ENCODE peak calls at places on chromosome 2, in four cellular contexts. J is occipital lobe, X is AG10803, W is GM12891. I is an unnamed sample.

GRCh38 chr2:173327421-173327820 is 27.3 kb upstream of the CDCA7 start:
- DNase-seq in J (no peak), X (no peak), W (no peak), I (no peak)

GRCh38 chr2:43824951-43825493 is 13.6 kb downstream of the ABCG5 start:
- DNase-seq in J (no peak), X (no peak), W (no peak), I (no peak)

GRCh38 chr2:229408356-229408755 is 137.3 kb upstream of the PID1 start:
- DNase-seq in J (no peak), X (peak; percentile 95), W (no peak), I (no peak)

GRCh38 chr2:9231291-9232165 is 24.9 kb downstream of the ASAP2 start:
- DNase-seq in J (no peak), X (no peak), W (no peak), I (no peak)

GRCh38 chr2:37713258-37713700 is 41.8 kb upstream of the CDC42EP3 start:
- DNase-seq in J (no peak), X (peak; percentile 96), W (no peak), I (no peak)

GRCh38 chr2:112926707-112927106 is 15.7 kb downstream of the IL37 start:
- DNase-seq in J (no peak), X (no peak), W (no peak), I (no peak)

GRCh38 chr2:68458962-68459361 is 8.1 kb downstream of the FBXO48 start:
- DNase-seq in J (no peak), X (peak; percentile 31), W (no peak), I (no peak)

GRCh38 chr2:120486946-120487345 is 141.0 kb downstream of the INHBB start:
- DNase-seq in J (no peak), X (peak; percentile 40), W (no peak), I (no peak)

GRCh38 chr2:173239644-173240043 is 115.0 kb upstream of the CDCA7 start:
- DNase-seq in J (no peak), X (no peak), W (peak; percentile 37), I (peak; percentile 41)

GRCh38 chr2:235325126-235325525 is 168.7 kb upstream of the AGAP1 start:
- DNase-seq in J (no peak), X (no peak), W (no peak), I (no peak)

I was measured in GM19239.